ENCODE peak calls at places on chromosomes 6 and 20, in seven cellular contexts. E is AG09309, T is skeletal muscle cell, V is lower leg skin, W is right lobe of liver, M is GM12865, G is adipocyte. R is an unnamed sample.

GRCh38 chr6:143139239-143139784 is 78.6 kb downstream of the AIG1 start:
- DNase-seq in E (no peak), G (peak; percentile 24), V (no peak), T (no peak), W (no peak), M (no peak), R (no peak)

GRCh38 chr6:153003294-153003645 is 761 bp upstream of the MTRF1L start:
- DNase-seq in E (no peak), W (no peak), G (no peak), T (no peak), M (no peak), V (no peak), R (peak; percentile 53)

GRCh38 chr20:53794529-53795115 is 201.0 kb upstream of the ZNF217 start:
- DNase-seq in E (no peak), T (no peak), W (no peak), M (no peak), G (no peak), V (no peak), R (no peak)

GRCh38 chr20:10672579-10673127 is 1.1 kb downstream of the JAG1 start:
- DNase-seq in G (peak; percentile 76), T (no peak), W (peak; percentile 68), E (no peak), V (no peak), M (peak; percentile 71), R (peak; percentile 76)

GRCh38 chr6:161200610-161201201 is 73.2 kb downstream of the AGPAT4 start:
- DNase-seq in E (no peak), G (no peak), T (no peak), W (no peak), M (no peak), V (no peak), R (no peak)

GRCh38 chr20:22615425-22615824 is 31.1 kb upstream of the FOXA2 start:
- DNase-seq in G (no peak), M (no peak), W (no peak), V (no peak), E (no peak), T (no peak), R (no peak)

GRCh38 chr6:25053875-25054371 is 118.2 kb upstream of the RIPOR2 start:
- DNase-seq in V (no peak), G (peak; percentile 83), W (no peak), E (no peak), M (peak; percentile 79), T (no peak), R (no peak)

GRCh38 chr6:146895772-146896061 is 296.9 kb downstream of the ADGB start:
- DNase-seq in V (no peak), G (no peak), T (no peak), W (no peak), E (no peak), M (no peak), R (no peak)

GRCh38 chr6:130655586-130655985 is 171.6 kb upstream of the SMLR1 start:
- DNase-seq in T (no peak), W (no peak), V (no peak), M (no peak), E (peak; percentile 41), G (peak; percentile 29), R (no peak)

GRCh38 chr6:127855542-127856159 is 45.2 kb downstream of the THEMIS start:
- DNase-seq in G (peak; percentile 62), M (peak; percentile 13), E (no peak), V (no peak), W (no peak), T (no peak), R (peak; percentile 16)

GRCh38 chr20:4472906-4473305 is 248.8 kb upstream of the PRND start:
- DNase-seq in W (no peak), M (no peak), E (no peak), V (no peak), T (no peak), G (no peak), R (no peak)

GRCh38 chr6:125835221-125835744 is 44.5 kb downstream of the NCOA7 start:
- DNase-seq in E (peak; percentile 66), G (peak; percentile 84), M (no peak), V (no peak), T (no peak), W (no peak), R (no peak)

GRCh38 chr6:95802978-95803377 is 212.8 kb upstream of the FUT9 start:
- DNase-seq in E (no peak), G (no peak), W (no peak), T (no peak), V (no peak), M (no peak), R (no peak)

GRCh38 chr6:169292340-169293124 is 38.9 kb upstream of the THBS2 start:
- DNase-seq in M (no peak), V (peak; percentile 73), G (peak; percentile 93), E (peak; percentile 95), T (peak; percentile 94), W (no peak), R (no peak)

GRCh38 chr6:19851273-19852089 is 14.3 kb downstream of the ID4 start:
- DNase-seq in M (peak; percentile 19), G (peak; percentile 88), W (no peak), T (peak; percentile 45), E (peak; percentile 64), V (no peak), R (peak; percentile 58)

GRCh38 chr6:38909020-38909730 is 139.4 kb upstream of the GLP1R start:
- DNase-seq in M (no peak), T (no peak), G (no peak), V (no peak), E (no peak), W (peak; percentile 74), R (peak; percentile 94)

GRCh38 chr6:77620290-77620882 is 32.5 kb upstream of the MEI4 start:
- DNase-seq in T (no peak), W (no peak), V (no peak), G (no peak), M (peak; percentile 34), E (no peak), R (peak; percentile 18)

GRCh38 chr6:64712606-64713005 is 994.4 kb downstream of the EYS start:
- DNase-seq in G (no peak), M (no peak), E (no peak), W (no peak), V (no peak), T (no peak), R (no peak)

GRCh38 chr20:50930139-50931047 is 844 bp downstream of the ADNP start:
- DNase-seq in E (no peak), G (peak; percentile 55), T (no peak), M (peak; percentile 39), W (peak; percentile 52), V (peak; percentile 19), R (peak; percentile 12)

GRCh38 chr6:71181565-71181964 is 107.0 kb upstream of the OGFRL1 start:
- DNase-seq in W (no peak), G (peak; percentile 75), E (peak; percentile 71), M (no peak), V (no peak), T (peak; percentile 62), R (no peak)

GRCh38 chr20:62650551-62651284 is 8.4 kb downstream of the SLCO4A1 start:
- DNase-seq in E (no peak), W (no peak), V (no peak), G (no peak), M (no peak), T (no peak), R (no peak)
- H3K4me3 ChIP-seq in E (no peak overlapping the region), W (no peak overlapping the region), V (no peak overlapping the region), G (no peak overlapping the region), M (peak overlapping the region; percentile 49), T (no peak overlapping the region), R (no peak overlapping the region)

GRCh38 chr6:43338243-43338642 is 29.6 kb upstream of the CRIP3 start:
- DNase-seq in T (no peak), M (peak; percentile 39), G (no peak), E (no peak), V (no peak), W (no peak), R (no peak)

GRCh38 chr6:43334466-43335095 is 26.0 kb upstream of the CRIP3 start:
- DNase-seq in G (peak; percentile 83), W (no peak), V (no peak), E (peak; percentile 17), T (peak; percentile 13), M (peak; percentile 20), R (peak; percentile 82)

GRCh38 chr6:43335469-43335868 is 26.8 kb upstream of the CRIP3 start:
- DNase-seq in G (no peak), W (no peak), E (no peak), V (no peak), M (no peak), T (no peak), R (peak; percentile 64)

GRCh38 chr6:43339168-43339567 is 30.3 kb downstream of the ZNF318 start:
- DNase-seq in V (no peak), T (no peak), E (no peak), G (no peak), W (no peak), M (peak; percentile 59), R (no peak)
- H3K4me3 ChIP-seq in V (no peak overlapping the region), T (no peak overlapping the region), E (no peak overlapping the region), G (no peak overlapping the region), W (no peak overlapping the region), M (no peak overlapping the region), R (no peak overlapping the region)

DNA sequence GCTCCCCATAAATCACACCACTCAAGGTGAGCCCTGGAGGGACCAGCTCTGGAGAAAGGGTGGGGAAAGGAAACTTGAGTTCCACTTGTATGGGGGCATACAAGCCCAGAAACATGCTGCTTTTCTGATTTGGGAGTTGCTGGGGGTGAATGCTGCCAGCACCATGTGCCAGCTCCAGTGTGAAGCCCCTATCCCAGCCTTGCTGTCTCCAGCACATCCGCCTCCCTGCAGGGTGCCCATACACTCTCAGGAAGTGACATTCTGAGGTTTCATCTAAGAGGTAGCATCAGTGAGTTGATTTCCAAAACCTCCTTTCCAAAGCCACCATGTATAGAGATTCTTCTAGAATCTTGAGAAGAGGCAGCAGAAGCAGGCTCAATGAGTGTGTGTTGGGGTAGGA is 147.8 kb downstream of the LRFN2 start:
- DNase-seq in V (no peak), M (no peak), E (no peak), W (no peak), T (no peak), G (no peak), R (no peak)
- H3K4me3 ChIP-seq in V (no peak overlapping the region), M (no peak overlapping the region), E (no peak overlapping the region), W (no peak overlapping the region), T (no peak overlapping the region), G (no peak overlapping the region), R (no peak overlapping the region)

GRCh38 chr6:99589290-99589672 is 17.4 kb upstream of the PRDM13 start:
- DNase-seq in E (no peak), M (no peak), W (no peak), V (no peak), T (no peak), G (peak; percentile 43), R (no peak)
- H3K4me3 ChIP-seq in E (peak overlapping the region; percentile 44), M (peak overlapping the region; percentile 67), W (peak overlapping the region; percentile 46), V (peak overlapping the region; percentile 5), T (peak overlapping the region; percentile 53), G (peak overlapping the region; percentile 76), R (peak overlapping the region; percentile 23)

GRCh38 chr20:63007722-63008488 is 1.1 kb upstream of the BHLHE23 start:
- DNase-seq in E (no peak), M (no peak), T (no peak), W (no peak), G (no peak), V (no peak), R (no peak)

GRCh38 chr20:63009044-63009961 is 2.5 kb upstream of the BHLHE23 start:
- DNase-seq in G (peak; percentile 89), T (no peak), M (peak; percentile 93), E (no peak), W (peak; percentile 76), V (peak; percentile 38), R (peak; percentile 60)

GRCh38 chr20:63011798-63012197 is 5.0 kb upstream of the BHLHE23 start:
- DNase-seq in G (peak; percentile 53), V (no peak), T (no peak), W (no peak), M (peak; percentile 72), E (no peak), R (no peak)

GRCh38 chr20:63008541-63009043 is 1.8 kb upstream of the BHLHE23 start:
- DNase-seq in V (no peak), W (no peak), G (no peak), M (no peak), T (no peak), E (no peak), R (no peak)

GRCh38 chr20:63009988-63010769 is 3.4 kb upstream of the BHLHE23 start:
- DNase-seq in E (no peak), G (no peak), T (no peak), V (no peak), W (no peak), M (peak; percentile 99), R (peak; percentile 38)
- H3K4me3 ChIP-seq in E (no peak overlapping the region), G (no peak overlapping the region), T (no peak overlapping the region), V (no peak overlapping the region), W (no peak overlapping the region), M (peak overlapping the region; percentile 70), R (no peak overlapping the region)

R was measured in small intestine.